ENCODE peak calls at places on chromosome 11, in eight cellular contexts. W, V, D, K, I, J, H and P are unnamed samples.

GRCh38 chr11:61806785-61807184 is 10.0 kb downstream of the FADS1 start:
- DNase-seq in W (no peak), V (no peak), D (no peak), K (no peak), I (no peak), J (no peak), H (no peak), P (no peak)

GRCh38 chr11:62242021-62242420 is at the start of gene SCGB1D2:
- DNase-seq in W (no peak), V (no peak), D (no peak), K (peak), I (no peak), J (peak), H (peak), P (peak)

GRCh38 chr11:108983621-108984020 is 318.8 kb downstream of the DDX10 start:
- DNase-seq in W (no peak), V (no peak), D (no peak), K (peak), I (no peak), J (no peak), H (no peak), P (no peak)

GRCh38 chr11:36056160-36056751 is 112.4 kb downstream of the LDLRAD3 start:
- DNase-seq in W (no peak), V (no peak), D (no peak), K (no peak), I (peak), J (peak), H (no peak), P (no peak)

GRCh38 chr11:115848080-115848479 is 343.9 kb upstream of the CADM1 start:
- DNase-seq in W (no peak), V (no peak), D (no peak), K (no peak), I (no peak), J (no peak), H (no peak), P (no peak)

GRCh38 chr11:33116535-33116934 is 44.7 kb downstream of the CSTF3 start:
- DNase-seq in W (no peak), V (no peak), D (no peak), K (peak), I (no peak), J (no peak), H (no peak), P (no peak)

GRCh38 chr11:45847908-45848316 is 637 bp downstream of the CRY2 start:
- DNase-seq in W (no peak), V (no peak), D (no peak), K (peak), I (peak), J (peak), H (peak), P (no peak)

GRCh38 chr11:128956401-128957203 is 13.9 kb upstream of the TP53AIP1 start:
- DNase-seq in W (no peak), V (no peak), D (no peak), K (peak), I (peak), J (no peak), H (no peak), P (peak)

GRCh38 chr11:111476366-111476765 is 35.8 kb downstream of the BTG4 start:
- DNase-seq in W (no peak), V (no peak), D (no peak), K (peak), I (no peak), J (no peak), H (no peak), P (no peak)

GRCh38 chr11:58286249-58286648 is 18.2 kb upstream of the OR10W1 start:
- DNase-seq in W (no peak), V (no peak), D (no peak), K (peak), I (peak), J (no peak), H (no peak), P (no peak)

GRCh38 chr11:124717421-124717785 is 22.3 kb upstream of the NRGN start:
- DNase-seq in W (no peak), V (no peak), D (no peak), K (no peak), I (no peak), J (no peak), H (no peak), P (no peak)

GRCh38 chr11:87405843-87406242 is 368.1 kb downstream of the TMEM135 start:
- DNase-seq in W (no peak), V (no peak), D (no peak), K (no peak), I (no peak), J (no peak), H (no peak), P (no peak)

GRCh38 chr11:17407575-17407974 is 19.1 kb upstream of the KCNJ11 start:
- DNase-seq in W (no peak), V (no peak), D (no peak), K (no peak), I (no peak), J (no peak), H (no peak), P (no peak)

GRCh38 chr11:11574373-11574772 is 47.4 kb downstream of the GALNT18 start:
- DNase-seq in W (no peak), V (no peak), D (no peak), K (no peak), I (no peak), J (no peak), H (no peak), P (no peak)

GRCh38 chr11:128927683-128928336 is 14.9 kb downstream of the TP53AIP1 start:
- DNase-seq in W (no peak), V (no peak), D (no peak), K (no peak), I (no peak), J (no peak), H (no peak), P (no peak)

GRCh38 chr11:128643661-128644060 is 50.2 kb upstream of the FLI1 start:
- DNase-seq in W (no peak), V (no peak), D (no peak), K (no peak), I (no peak), J (peak), H (no peak), P (no peak)

GRCh38 chr11:86865436-86865835 is 65.1 kb downstream of the PRSS23 start:
- DNase-seq in W (no peak), V (no peak), D (no peak), K (no peak), I (no peak), J (no peak), H (no peak), P (no peak)

GRCh38 chr11:129388824-129389223 is 13.2 kb downstream of the BARX2 start:
- DNase-seq in W (no peak), V (no peak), D (no peak), K (no peak), I (no peak), J (no peak), H (no peak), P (no peak)

GRCh38 chr11:57778318-57779037 is 16.9 kb downstream of the CTNND1 start:
- DNase-seq in W (no peak), V (peak), D (no peak), K (peak), I (peak), J (peak), H (peak), P (no peak)

GRCh38 chr11:73206751-73207280 is 11.3 kb upstream of the P2RY2 start:
- DNase-seq in W (no peak), V (no peak), D (no peak), K (peak), I (no peak), J (no peak), H (no peak), P (no peak)

GRCh38 chr11:61834278-61835004 is 6.3 kb downstream of the FADS2 start:
- DNase-seq in W (no peak), V (no peak), D (peak), K (peak), I (no peak), J (peak), H (peak), P (peak)

GRCh38 chr11:2826679-2827056 is 58.9 kb downstream of the CDKN1C start:
- DNase-seq in W (no peak), V (no peak), D (no peak), K (peak), I (no peak), J (no peak), H (no peak), P (no peak)

GRCh38 chr11:6219359-6219758 is 14.0 kb downstream of the C11orf42 start:
- DNase-seq in W (no peak), V (no peak), D (no peak), K (peak), I (peak), J (no peak), H (no peak), P (no peak)

GRCh38 chr11:119369035-119369925 is 12.2 kb downstream of the USP2 start:
- DNase-seq in W (no peak), V (no peak), D (no peak), K (no peak), I (no peak), J (no peak), H (peak), P (no peak)

GRCh38 chr11:94747136-94748110 is 20.7 kb upstream of the AMOTL1 start:
- DNase-seq in W (no peak), V (no peak), D (no peak), K (no peak), I (no peak), J (no peak), H (no peak), P (no peak)

GRCh38 chr11:47587733-47588326 is 1.4 kb downstream of the FAM180B start:
- DNase-seq in W (no peak), V (peak), D (no peak), K (no peak), I (no peak), J (no peak), H (peak), P (no peak)

GRCh38 chr11:100777736-100778135 is 90.6 kb downstream of the ARHGAP42 start:
- DNase-seq in W (no peak), V (no peak), D (no peak), K (no peak), I (no peak), J (no peak), H (no peak), P (no peak)

GRCh38 chr11:66225054-66225453 is 43.4 kb upstream of the RAB1B start:
- DNase-seq in W (no peak), V (no peak), D (no peak), K (no peak), I (no peak), J (no peak), H (no peak), P (no peak)

GRCh38 chr11:95295382-95295781 is 64.4 kb upstream of the SESN3 start:
- DNase-seq in W (no peak), V (no peak), D (no peak), K (no peak), I (no peak), J (no peak), H (no peak), P (no peak)

GRCh38 chr11:35962373-35963138 is 18.7 kb downstream of the LDLRAD3 start:
- DNase-seq in W (no peak), V (no peak), D (no peak), K (no peak), I (no peak), J (no peak), H (no peak), P (no peak)

GRCh38 chr11:46461461-46461927 is 69.9 kb upstream of the CHRM4 start:
- DNase-seq in W (no peak), V (no peak), D (no peak), K (no peak), I (no peak), J (no peak), H (no peak), P (no peak)

GRCh38 chr11:35567737-35568465 is 42.5 kb upstream of the PAMR1 start:
- DNase-seq in W (no peak), V (no peak), D (no peak), K (peak), I (no peak), J (no peak), H (no peak), P (no peak)

GRCh38 chr11:69328231-69328630 is 34.3 kb downstream of the MYEOV start:
- DNase-seq in W (no peak), V (no peak), D (no peak), K (no peak), I (no peak), J (no peak), H (no peak), P (no peak)

GRCh38 chr11:1880746-1881441 is 10.8 kb downstream of the PRR33 start:
- DNase-seq in W (no peak), V (no peak), D (no peak), K (no peak), I (no peak), J (no peak), H (no peak), P (no peak)

GRCh38 chr11:7592706-7593105 is 78.9 kb downstream of the PPFIBP2 start:
- DNase-seq in W (no peak), V (no peak), D (no peak), K (peak), I (no peak), J (no peak), H (peak), P (no peak)

GRCh38 chr11:125376117-125376516 is 119.9 kb downstream of the FEZ1 start:
- DNase-seq in W (no peak), V (peak), D (no peak), K (no peak), I (no peak), J (no peak), H (peak), P (no peak)